ENCODE peak calls at places on chromosomes 13 and 19, in eight cellular contexts. One of them, this sample, is unnamed.

GRCh38 chr19:35346193-35347052 is 1.3 kb upstream of the FFAR1 start:
- DNase-seq in stimulated activated CD8-positive, alpha-beta memory T cell treated with anti-CD3 and anti-CD28 coated beads, Interleukin-2, amount 100 ng/mL, for 1 hour: peak; percentile 56
- DNase-seq in BJ: no peak
- DNase-seq in left ventricle myocardium inferior: no peak
- DNase-seq in IMR-90: no peak
- DNase-seq in GM19239: no peak
- DNase-seq in GM06990: peak; percentile 76
- DNase-seq in choroid plexus epithelial cell: no peak
- DNase-seq in this sample: no peak

GRCh38 chr13:40963927-40964326 is 55.2 kb downstream of the ELF1 start:
- DNase-seq in stimulated activated CD8-positive, alpha-beta memory T cell treated with anti-CD3 and anti-CD28 coated beads, Interleukin-2, amount 100 ng/mL, for 1 hour: no peak
- DNase-seq in BJ: no peak
- DNase-seq in left ventricle myocardium inferior: no peak
- DNase-seq in IMR-90: peak; percentile 66
- DNase-seq in GM19239: no peak
- DNase-seq in GM06990: no peak
- DNase-seq in choroid plexus epithelial cell: peak; percentile 66
- DNase-seq in this sample: no peak

GRCh38 chr19:57096640-57097361 is 23.0 kb upstream of the USP29 start:
- DNase-seq in stimulated activated CD8-positive, alpha-beta memory T cell treated with anti-CD3 and anti-CD28 coated beads, Interleukin-2, amount 100 ng/mL, for 1 hour: no peak
- DNase-seq in BJ: no peak
- DNase-seq in left ventricle myocardium inferior: no peak
- DNase-seq in IMR-90: no peak
- DNase-seq in GM19239: no peak
- DNase-seq in GM06990: no peak
- DNase-seq in choroid plexus epithelial cell: no peak
- DNase-seq in this sample: no peak

GRCh38 chr19:55117063-55117635 is 288 bp downstream of the PPP1R12C start:
- DNase-seq in stimulated activated CD8-positive, alpha-beta memory T cell treated with anti-CD3 and anti-CD28 coated beads, Interleukin-2, amount 100 ng/mL, for 1 hour: no peak
- DNase-seq in BJ: no peak
- DNase-seq in left ventricle myocardium inferior: no peak
- DNase-seq in IMR-90: no peak
- DNase-seq in GM19239: no peak
- DNase-seq in GM06990: no peak
- DNase-seq in choroid plexus epithelial cell: no peak
- DNase-seq in this sample: no peak

GRCh38 chr19:57026476-57026875 is 93.3 kb upstream of the USP29 start:
- DNase-seq in stimulated activated CD8-positive, alpha-beta memory T cell treated with anti-CD3 and anti-CD28 coated beads, Interleukin-2, amount 100 ng/mL, for 1 hour: no peak
- DNase-seq in BJ: no peak
- DNase-seq in left ventricle myocardium inferior: no peak
- DNase-seq in IMR-90: no peak
- DNase-seq in GM19239: no peak
- DNase-seq in GM06990: no peak
- DNase-seq in choroid plexus epithelial cell: no peak
- DNase-seq in this sample: no peak

GRCh38 chr13:27170521-27171243 is 929 bp downstream of the USP12 start:
- DNase-seq in stimulated activated CD8-positive, alpha-beta memory T cell treated with anti-CD3 and anti-CD28 coated beads, Interleukin-2, amount 100 ng/mL, for 1 hour: peak; percentile 15
- DNase-seq in BJ: no peak
- DNase-seq in left ventricle myocardium inferior: peak; percentile 36
- DNase-seq in IMR-90: no peak
- DNase-seq in GM19239: peak; percentile 26
- DNase-seq in GM06990: peak; percentile 61
- DNase-seq in choroid plexus epithelial cell: peak; percentile 60
- DNase-seq in this sample: no peak

GRCh38 chr19:46920341-46920740 is 59.5 kb downstream of the ARHGAP35 start:
- DNase-seq in stimulated activated CD8-positive, alpha-beta memory T cell treated with anti-CD3 and anti-CD28 coated beads, Interleukin-2, amount 100 ng/mL, for 1 hour: no peak
- DNase-seq in BJ: no peak
- DNase-seq in left ventricle myocardium inferior: no peak
- DNase-seq in IMR-90: no peak
- DNase-seq in GM19239: no peak
- DNase-seq in GM06990: no peak
- DNase-seq in choroid plexus epithelial cell: no peak
- DNase-seq in this sample: no peak

GRCh38 chr19:45321848-45322247 is 827 bp downstream of the CKM start:
- DNase-seq in stimulated activated CD8-positive, alpha-beta memory T cell treated with anti-CD3 and anti-CD28 coated beads, Interleukin-2, amount 100 ng/mL, for 1 hour: no peak
- DNase-seq in BJ: no peak
- DNase-seq in left ventricle myocardium inferior: peak; percentile 59
- DNase-seq in IMR-90: no peak
- DNase-seq in GM19239: no peak
- DNase-seq in GM06990: no peak
- DNase-seq in choroid plexus epithelial cell: no peak
- DNase-seq in this sample: no peak

GRCh38 chr13:92313382-92313781 is 913.2 kb upstream of the GPC6 start:
- DNase-seq in stimulated activated CD8-positive, alpha-beta memory T cell treated with anti-CD3 and anti-CD28 coated beads, Interleukin-2, amount 100 ng/mL, for 1 hour: no peak
- DNase-seq in BJ: no peak
- DNase-seq in left ventricle myocardium inferior: no peak
- DNase-seq in IMR-90: no peak
- DNase-seq in GM19239: no peak
- DNase-seq in GM06990: no peak
- DNase-seq in choroid plexus epithelial cell: peak; percentile 40
- DNase-seq in this sample: no peak

GRCh38 chr13:36475468-36475867 is 43.2 kb downstream of the CCNA1 start:
- DNase-seq in stimulated activated CD8-positive, alpha-beta memory T cell treated with anti-CD3 and anti-CD28 coated beads, Interleukin-2, amount 100 ng/mL, for 1 hour: no peak
- DNase-seq in BJ: no peak
- DNase-seq in left ventricle myocardium inferior: no peak
- DNase-seq in IMR-90: no peak
- DNase-seq in GM19239: no peak
- DNase-seq in GM06990: no peak
- DNase-seq in choroid plexus epithelial cell: peak; percentile 55
- DNase-seq in this sample: no peak

GRCh38 chr13:34941436-34941834 is 635 bp upstream of the NBEA start:
- DNase-seq in stimulated activated CD8-positive, alpha-beta memory T cell treated with anti-CD3 and anti-CD28 coated beads, Interleukin-2, amount 100 ng/mL, for 1 hour: no peak
- DNase-seq in BJ: no peak
- DNase-seq in left ventricle myocardium inferior: no peak
- DNase-seq in IMR-90: no peak
- DNase-seq in GM19239: no peak
- DNase-seq in GM06990: no peak
- DNase-seq in choroid plexus epithelial cell: no peak
- DNase-seq in this sample: peak; percentile 17

GRCh38 chr13:99314640-99315176 is 7.5 kb upstream of the GPR183 start:
- DNase-seq in stimulated activated CD8-positive, alpha-beta memory T cell treated with anti-CD3 and anti-CD28 coated beads, Interleukin-2, amount 100 ng/mL, for 1 hour: no peak
- DNase-seq in BJ: no peak
- DNase-seq in left ventricle myocardium inferior: no peak
- DNase-seq in IMR-90: peak; percentile 28
- DNase-seq in GM19239: no peak
- DNase-seq in GM06990: no peak
- DNase-seq in choroid plexus epithelial cell: peak; percentile 83
- DNase-seq in this sample: no peak

GRCh38 chr13:27024062-27024461 is 147.5 kb downstream of the USP12 start:
- DNase-seq in stimulated activated CD8-positive, alpha-beta memory T cell treated with anti-CD3 and anti-CD28 coated beads, Interleukin-2, amount 100 ng/mL, for 1 hour: no peak
- DNase-seq in BJ: peak; percentile 52
- DNase-seq in left ventricle myocardium inferior: no peak
- DNase-seq in IMR-90: no peak
- DNase-seq in GM19239: no peak
- DNase-seq in GM06990: no peak
- DNase-seq in choroid plexus epithelial cell: no peak
- DNase-seq in this sample: no peak

GRCh38 chr13:94112227-94112626 is 367.3 kb downstream of the DCT start:
- DNase-seq in stimulated activated CD8-positive, alpha-beta memory T cell treated with anti-CD3 and anti-CD28 coated beads, Interleukin-2, amount 100 ng/mL, for 1 hour: no peak
- DNase-seq in BJ: peak; percentile 83
- DNase-seq in left ventricle myocardium inferior: no peak
- DNase-seq in IMR-90: peak; percentile 98
- DNase-seq in GM19239: no peak
- DNase-seq in GM06990: no peak
- DNase-seq in choroid plexus epithelial cell: peak; percentile 96
- DNase-seq in this sample: no peak

GRCh38 chr19:46116121-46116520 is 8.4 kb downstream of the IGFL3 start:
- DNase-seq in stimulated activated CD8-positive, alpha-beta memory T cell treated with anti-CD3 and anti-CD28 coated beads, Interleukin-2, amount 100 ng/mL, for 1 hour: no peak
- DNase-seq in BJ: no peak
- DNase-seq in left ventricle myocardium inferior: no peak
- DNase-seq in IMR-90: no peak
- DNase-seq in GM19239: no peak
- DNase-seq in GM06990: no peak
- DNase-seq in choroid plexus epithelial cell: no peak
- DNase-seq in this sample: no peak

GRCh38 chr13:79385694-79386093 is 20.4 kb downstream of the RBM26 start:
- DNase-seq in stimulated activated CD8-positive, alpha-beta memory T cell treated with anti-CD3 and anti-CD28 coated beads, Interleukin-2, amount 100 ng/mL, for 1 hour: no peak
- DNase-seq in BJ: no peak
- DNase-seq in left ventricle myocardium inferior: no peak
- DNase-seq in IMR-90: no peak
- DNase-seq in GM19239: peak; percentile 23
- DNase-seq in GM06990: peak; percentile 48
- DNase-seq in choroid plexus epithelial cell: peak; percentile 33
- DNase-seq in this sample: peak; percentile 80

GRCh38 chr19:12784871-12785430 is 6.3 kb upstream of the JUNB start:
- DNase-seq in stimulated activated CD8-positive, alpha-beta memory T cell treated with anti-CD3 and anti-CD28 coated beads, Interleukin-2, amount 100 ng/mL, for 1 hour: no peak
- DNase-seq in BJ: no peak
- DNase-seq in left ventricle myocardium inferior: no peak
- DNase-seq in IMR-90: peak; percentile 26
- DNase-seq in GM19239: no peak
- DNase-seq in GM06990: peak; percentile 53
- DNase-seq in choroid plexus epithelial cell: peak; percentile 39
- DNase-seq in this sample: no peak

GRCh38 chr19:41755328-41755913 is at the start of gene CEACAM6:
- DNase-seq in stimulated activated CD8-positive, alpha-beta memory T cell treated with anti-CD3 and anti-CD28 coated beads, Interleukin-2, amount 100 ng/mL, for 1 hour: no peak
- DNase-seq in BJ: no peak
- DNase-seq in left ventricle myocardium inferior: no peak
- DNase-seq in IMR-90: no peak
- DNase-seq in GM19239: no peak
- DNase-seq in GM06990: no peak
- DNase-seq in choroid plexus epithelial cell: no peak
- DNase-seq in this sample: no peak

GRCh38 chr19:30686252-30686762 is 314.1 kb downstream of the ZNF536 start:
- DNase-seq in stimulated activated CD8-positive, alpha-beta memory T cell treated with anti-CD3 and anti-CD28 coated beads, Interleukin-2, amount 100 ng/mL, for 1 hour: no peak
- DNase-seq in BJ: no peak
- DNase-seq in left ventricle myocardium inferior: no peak
- DNase-seq in IMR-90: no peak
- DNase-seq in GM19239: no peak
- DNase-seq in GM06990: no peak
- DNase-seq in choroid plexus epithelial cell: peak; percentile 22
- DNase-seq in this sample: no peak

GRCh38 chr13:77026255-77026782 is 640 bp downstream of the FBXL3 start:
- DNase-seq in stimulated activated CD8-positive, alpha-beta memory T cell treated with anti-CD3 and anti-CD28 coated beads, Interleukin-2, amount 100 ng/mL, for 1 hour: peak; percentile 60
- DNase-seq in BJ: no peak
- DNase-seq in left ventricle myocardium inferior: peak; percentile 85
- DNase-seq in IMR-90: peak; percentile 37
- DNase-seq in GM19239: peak; percentile 41
- DNase-seq in GM06990: peak; percentile 83
- DNase-seq in choroid plexus epithelial cell: peak; percentile 65
- DNase-seq in this sample: peak; percentile 67

GRCh38 chr13:87344176-87344575 is 327.0 kb upstream of the SLITRK5 start:
- DNase-seq in stimulated activated CD8-positive, alpha-beta memory T cell treated with anti-CD3 and anti-CD28 coated beads, Interleukin-2, amount 100 ng/mL, for 1 hour: no peak
- DNase-seq in BJ: no peak
- DNase-seq in left ventricle myocardium inferior: no peak
- DNase-seq in IMR-90: no peak
- DNase-seq in GM19239: no peak
- DNase-seq in GM06990: no peak
- DNase-seq in choroid plexus epithelial cell: no peak
- DNase-seq in this sample: no peak

GRCh38 chr19:46372901-46373572 is 26.1 kb downstream of the PPP5C start:
- DNase-seq in stimulated activated CD8-positive, alpha-beta memory T cell treated with anti-CD3 and anti-CD28 coated beads, Interleukin-2, amount 100 ng/mL, for 1 hour: no peak
- DNase-seq in BJ: no peak
- DNase-seq in left ventricle myocardium inferior: no peak
- DNase-seq in IMR-90: no peak
- DNase-seq in GM19239: no peak
- DNase-seq in GM06990: no peak
- DNase-seq in choroid plexus epithelial cell: peak; percentile 46
- DNase-seq in this sample: no peak

GRCh38 chr19:55402509-55402908 is 5.1 kb downstream of the UBE2S start:
- DNase-seq in stimulated activated CD8-positive, alpha-beta memory T cell treated with anti-CD3 and anti-CD28 coated beads, Interleukin-2, amount 100 ng/mL, for 1 hour: no peak
- DNase-seq in BJ: no peak
- DNase-seq in left ventricle myocardium inferior: no peak
- DNase-seq in IMR-90: no peak
- DNase-seq in GM19239: no peak
- DNase-seq in GM06990: no peak
- DNase-seq in choroid plexus epithelial cell: no peak
- DNase-seq in this sample: no peak

GRCh38 chr13:100273576-100273975 is 184.7 kb downstream of the PCCA start:
- DNase-seq in stimulated activated CD8-positive, alpha-beta memory T cell treated with anti-CD3 and anti-CD28 coated beads, Interleukin-2, amount 100 ng/mL, for 1 hour: no peak
- DNase-seq in BJ: no peak
- DNase-seq in left ventricle myocardium inferior: no peak
- DNase-seq in IMR-90: no peak
- DNase-seq in GM19239: no peak
- DNase-seq in GM06990: no peak
- DNase-seq in choroid plexus epithelial cell: no peak
- DNase-seq in this sample: no peak

GRCh38 chr19:38395381-38396127 is 7.1 kb downstream of the SPRED3 start:
- DNase-seq in stimulated activated CD8-positive, alpha-beta memory T cell treated with anti-CD3 and anti-CD28 coated beads, Interleukin-2, amount 100 ng/mL, for 1 hour: no peak
- DNase-seq in BJ: no peak
- DNase-seq in left ventricle myocardium inferior: no peak
- DNase-seq in IMR-90: no peak
- DNase-seq in GM19239: no peak
- DNase-seq in GM06990: peak; percentile 46
- DNase-seq in choroid plexus epithelial cell: no peak
- DNase-seq in this sample: no peak

GRCh38 chr19:17045907-17046502 is 19.4 kb upstream of the CPAMD8 start:
- DNase-seq in stimulated activated CD8-positive, alpha-beta memory T cell treated with anti-CD3 and anti-CD28 coated beads, Interleukin-2, amount 100 ng/mL, for 1 hour: no peak
- DNase-seq in BJ: no peak
- DNase-seq in left ventricle myocardium inferior: no peak
- DNase-seq in IMR-90: no peak
- DNase-seq in GM19239: no peak
- DNase-seq in GM06990: no peak
- DNase-seq in choroid plexus epithelial cell: no peak
- DNase-seq in this sample: no peak

GRCh38 chr19:2551864-2552185 is 75.9 kb downstream of the GADD45B start:
- DNase-seq in stimulated activated CD8-positive, alpha-beta memory T cell treated with anti-CD3 and anti-CD28 coated beads, Interleukin-2, amount 100 ng/mL, for 1 hour: no peak
- DNase-seq in BJ: no peak
- DNase-seq in left ventricle myocardium inferior: peak; percentile 5
- DNase-seq in IMR-90: no peak
- DNase-seq in GM19239: no peak
- DNase-seq in GM06990: no peak
- DNase-seq in choroid plexus epithelial cell: no peak
- DNase-seq in this sample: no peak

GRCh38 chr13:32581177-32581786 is 5.0 kb upstream of the PDS5B start:
- DNase-seq in stimulated activated CD8-positive, alpha-beta memory T cell treated with anti-CD3 and anti-CD28 coated beads, Interleukin-2, amount 100 ng/mL, for 1 hour: no peak
- DNase-seq in BJ: no peak
- DNase-seq in left ventricle myocardium inferior: no peak
- DNase-seq in IMR-90: peak; percentile 47
- DNase-seq in GM19239: no peak
- DNase-seq in GM06990: no peak
- DNase-seq in choroid plexus epithelial cell: peak; percentile 67
- DNase-seq in this sample: peak; percentile 26

GRCh38 chr19:6292006-6292405 is 12.2 kb upstream of the MLLT1 start:
- DNase-seq in stimulated activated CD8-positive, alpha-beta memory T cell treated with anti-CD3 and anti-CD28 coated beads, Interleukin-2, amount 100 ng/mL, for 1 hour: no peak
- DNase-seq in BJ: no peak
- DNase-seq in left ventricle myocardium inferior: no peak
- DNase-seq in IMR-90: no peak
- DNase-seq in GM19239: no peak
- DNase-seq in GM06990: no peak
- DNase-seq in choroid plexus epithelial cell: peak; percentile 20
- DNase-seq in this sample: no peak

GRCh38 chr13:66424417-66424816 is 805.7 kb downstream of the PCDH9 start:
- DNase-seq in stimulated activated CD8-positive, alpha-beta memory T cell treated with anti-CD3 and anti-CD28 coated beads, Interleukin-2, amount 100 ng/mL, for 1 hour: no peak
- DNase-seq in BJ: peak; percentile 18
- DNase-seq in left ventricle myocardium inferior: no peak
- DNase-seq in IMR-90: peak; percentile 75
- DNase-seq in GM19239: no peak
- DNase-seq in GM06990: no peak
- DNase-seq in choroid plexus epithelial cell: peak; percentile 82
- DNase-seq in this sample: no peak

GRCh38 chr19:29643361-29643935 is 21.8 kb upstream of the PLEKHF1 start:
- DNase-seq in stimulated activated CD8-positive, alpha-beta memory T cell treated with anti-CD3 and anti-CD28 coated beads, Interleukin-2, amount 100 ng/mL, for 1 hour: no peak
- DNase-seq in BJ: no peak
- DNase-seq in left ventricle myocardium inferior: no peak
- DNase-seq in IMR-90: no peak
- DNase-seq in GM19239: no peak
- DNase-seq in GM06990: no peak
- DNase-seq in choroid plexus epithelial cell: no peak
- DNase-seq in this sample: no peak

GRCh38 chr13:31159306-31159705 is 2.4 kb downstream of the HSPH1 start:
- DNase-seq in stimulated activated CD8-positive, alpha-beta memory T cell treated with anti-CD3 and anti-CD28 coated beads, Interleukin-2, amount 100 ng/mL, for 1 hour: no peak
- DNase-seq in BJ: no peak
- DNase-seq in left ventricle myocardium inferior: no peak
- DNase-seq in IMR-90: peak; percentile 7
- DNase-seq in GM19239: no peak
- DNase-seq in GM06990: no peak
- DNase-seq in choroid plexus epithelial cell: no peak
- DNase-seq in this sample: no peak

GRCh38 chr13:51822106-51822840 is 18.3 kb upstream of the DHRS12 start:
- DNase-seq in stimulated activated CD8-positive, alpha-beta memory T cell treated with anti-CD3 and anti-CD28 coated beads, Interleukin-2, amount 100 ng/mL, for 1 hour: no peak
- DNase-seq in BJ: no peak
- DNase-seq in left ventricle myocardium inferior: no peak
- DNase-seq in IMR-90: no peak
- DNase-seq in GM19239: no peak
- DNase-seq in GM06990: no peak
- DNase-seq in choroid plexus epithelial cell: no peak
- DNase-seq in this sample: no peak

GRCh38 chr13:67914535-67914934 is 684.4 kb upstream of the PCDH9 start:
- DNase-seq in stimulated activated CD8-positive, alpha-beta memory T cell treated with anti-CD3 and anti-CD28 coated beads, Interleukin-2, amount 100 ng/mL, for 1 hour: no peak
- DNase-seq in BJ: no peak
- DNase-seq in left ventricle myocardium inferior: no peak
- DNase-seq in IMR-90: no peak
- DNase-seq in GM19239: no peak
- DNase-seq in GM06990: no peak
- DNase-seq in choroid plexus epithelial cell: no peak
- DNase-seq in this sample: no peak

This sample was measured in MM.1S.